ENCODE peak calls at places on chromosomes 13 and 19, in ten cellular contexts. X is effector memory CD4-positive, alpha-beta T cell; A is testis; Z is esophagus squamous epithelium; L is CD8-positive, alpha-beta memory T cell; O is body of pancreas; J is AG04450; M is CD8-positive, alpha-beta T cell; K is K562; V is neuronal stem cell. Y is an unnamed sample.

GRCh38 chr13:100526299-100527030 is 62.1 kb downstream of the GGACT start:
- DNase-seq in X (no peak), A (no peak), Z (no peak), L (no peak), O (no peak), J (no peak), M (no peak), K (no peak), V (no peak), Y (no peak)

GRCh38 chr13:26051231-26052135 is at the start of gene SHISA2:
- DNase-seq in X (peak), A (peak), Z (no peak), L (no peak), O (peak), J (no peak), M (no peak), K (no peak), V (peak), Y (peak)

GRCh38 chr13:73598021-73598712 is 536.0 kb downstream of the KLF12 start:
- DNase-seq in X (no peak), A (no peak), Z (no peak), L (no peak), O (no peak), J (peak), M (no peak), K (no peak), V (no peak), Y (no peak)

GRCh38 chr13:72122661-72123060 is 255.7 kb upstream of the DACH1 start:
- DNase-seq in X (no peak), A (no peak), Z (no peak), L (no peak), O (no peak), J (no peak), M (no peak), K (no peak), V (no peak), Y (no peak)

GRCh38 chr13:75587679-75588078 is 38.1 kb downstream of the UCHL3 start:
- DNase-seq in X (no peak), A (no peak), Z (no peak), L (no peak), O (no peak), J (no peak), M (no peak), K (no peak), V (no peak), Y (no peak)

GRCh38 chr19:19865750-19866598 is at the start of gene ZNF253:
- DNase-seq in X (peak), A (peak), Z (peak), L (peak), O (peak), J (peak), M (peak), K (peak), V (peak), Y (peak)

GRCh38 chr13:25468330-25469178 is 96.8 kb downstream of the ATP8A2 start:
- DNase-seq in X (no peak), A (peak), Z (no peak), L (no peak), O (no peak), J (no peak), M (no peak), K (peak), V (peak), Y (no peak)

GRCh38 chr13:60765700-60766411 is 368.8 kb downstream of the TDRD3 start:
- DNase-seq in X (no peak), A (no peak), Z (no peak), L (no peak), O (peak), J (no peak), M (no peak), K (no peak), V (no peak), Y (no peak)

GRCh38 chr19:8194528-8195275 is 14.5 kb upstream of the CERS4 start:
- DNase-seq in X (peak), A (no peak), Z (no peak), L (peak), O (no peak), J (no peak), M (peak), K (no peak), V (no peak), Y (no peak)

GRCh38 chr19:35107541-35107939 is 8.1 kb upstream of the FXYD3 start:
- DNase-seq in X (no peak), A (no peak), Z (no peak), L (no peak), O (peak), J (no peak), M (no peak), K (peak), V (no peak), Y (no peak)

GRCh38 chr19:43318203-43318602 is 35.3 kb upstream of the CD177 start:
- DNase-seq in X (no peak), A (no peak), Z (no peak), L (no peak), O (no peak), J (no peak), M (no peak), K (no peak), V (no peak), Y (no peak)

GRCh38 chr13:21639604-21640003 is 31.3 kb upstream of the FGF9 start:
- DNase-seq in X (no peak), A (no peak), Z (no peak), L (no peak), O (no peak), J (no peak), M (no peak), K (no peak), V (peak), Y (no peak)

GRCh38 chr13:74202129-74202528 is 67.9 kb upstream of the KLF12 start:
- DNase-seq in X (no peak), A (no peak), Z (no peak), L (no peak), O (no peak), J (no peak), M (no peak), K (no peak), V (no peak), Y (no peak)

GRCh38 chr19:32800757-32801156 is 68.8 kb downstream of the SLC7A9 start:
- DNase-seq in X (no peak), A (no peak), Z (no peak), L (no peak), O (no peak), J (no peak), M (no peak), K (no peak), V (no peak), Y (no peak)

GRCh38 chr19:48619692-48620565 is 623 bp downstream of the SPHK2 start:
- DNase-seq in X (no peak), A (no peak), Z (no peak), L (no peak), O (no peak), J (no peak), M (no peak), K (no peak), V (no peak), Y (no peak)

GRCh38 chr19:4149518-4150288 is 3.7 kb upstream of the CREB3L3 start:
- DNase-seq in X (no peak), A (peak), Z (no peak), L (no peak), O (no peak), J (no peak), M (no peak), K (no peak), V (no peak), Y (no peak)

GRCh38 chr13:98475521-98475920 is 101.4 kb downstream of the STK24 start:
- DNase-seq in X (no peak), A (no peak), Z (no peak), L (no peak), O (no peak), J (no peak), M (no peak), K (peak), V (peak), Y (no peak)

GRCh38 chr19:45171211-45171623 is 6.8 kb downstream of the TRAPPC6A start:
- DNase-seq in X (peak), A (no peak), Z (no peak), L (no peak), O (no peak), J (no peak), M (peak), K (no peak), V (no peak), Y (no peak)

GRCh38 chr13:112696001-112696868 is 6.4 kb downstream of the ATP11A start:
- DNase-seq in X (no peak), A (no peak), Z (no peak), L (no peak), O (no peak), J (no peak), M (no peak), K (no peak), V (no peak), Y (peak)

GRCh38 chr19:57817976-57818375 is 3.3 kb upstream of the ZNF552 start:
- DNase-seq in X (no peak), A (no peak), Z (no peak), L (no peak), O (no peak), J (no peak), M (no peak), K (no peak), V (no peak), Y (no peak)

GRCh38 chr13:43848250-43848649 is 31.3 kb downstream of the CCDC122 start:
- DNase-seq in X (no peak), A (no peak), Z (no peak), L (no peak), O (no peak), J (peak), M (no peak), K (no peak), V (no peak), Y (no peak)

GRCh38 chr13:32838985-32839384 is 177.2 kb upstream of the KL start:
- DNase-seq in X (no peak), A (no peak), Z (no peak), L (no peak), O (peak), J (no peak), M (no peak), K (no peak), V (no peak), Y (no peak)
- H3K27ac ChIP-seq in X (no peak), A (no peak), Z (no peak), L (no peak), O (peak), J (no peak), M (no peak), K (no peak), V (no peak), Y (peak)

GRCh38 chr13:40126301-40127085 is 471.0 kb downstream of the COG6 start:
- DNase-seq in X (no peak), A (no peak), Z (no peak), L (no peak), O (no peak), J (no peak), M (no peak), K (no peak), V (no peak), Y (no peak)
- H3K27ac ChIP-seq in X (no peak), A (no peak), Z (no peak), L (no peak), O (no peak), J (no peak), M (no peak), K (no peak), V (no peak), Y (no peak)

DNA sequence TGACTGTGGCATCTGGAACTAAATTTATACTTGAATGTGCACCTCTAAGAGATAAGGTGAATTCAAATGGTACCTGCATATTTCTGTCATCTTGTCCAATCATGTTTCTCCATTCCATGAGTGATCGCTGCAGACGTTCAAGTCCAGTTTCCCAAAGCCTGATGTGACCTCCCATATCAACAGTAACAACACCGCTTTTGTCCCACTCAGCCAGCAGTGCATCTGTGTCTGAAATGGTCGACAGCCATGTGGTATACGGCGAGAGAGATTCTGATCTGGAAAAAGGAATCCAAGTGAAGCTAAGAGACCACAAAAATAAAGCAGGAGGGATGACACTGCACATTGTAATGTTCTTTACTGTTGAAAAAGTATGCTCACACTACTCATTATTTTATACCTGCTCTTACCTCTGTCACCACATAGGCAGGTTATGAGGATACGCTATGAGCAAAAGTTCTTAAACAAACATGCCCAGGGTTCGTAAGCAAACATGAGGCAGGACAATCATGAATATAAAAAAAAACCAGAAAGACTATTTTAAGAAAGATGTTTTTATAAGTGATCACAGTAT is 213.6 kb downstream of the RGCC start:
- DNase-seq in X (no peak), A (no peak), Z (no peak), L (no peak), O (no peak), J (no peak), M (no peak), K (no peak), V (no peak), Y (no peak)
- H3K27ac ChIP-seq in X (no peak), A (no peak), Z (no peak), L (no peak), O (no peak), J (no peak), M (no peak), K (no peak), V (no peak), Y (no peak)

GRCh38 chr19:5959260-5960004 is 18.5 kb downstream of the RANBP3 start:
- DNase-seq in X (no peak), A (no peak), Z (no peak), L (no peak), O (no peak), J (no peak), M (no peak), K (no peak), V (no peak), Y (peak)
- H3K27ac ChIP-seq in X (peak), A (no peak), Z (peak), L (no peak), O (peak), J (no peak), M (no peak), K (no peak), V (no peak), Y (no peak)

GRCh38 chr19:2087621-2088100 is 8.5 kb downstream of the MOB3A start:
- DNase-seq in X (no peak), A (no peak), Z (no peak), L (peak), O (no peak), J (no peak), M (no peak), K (no peak), V (no peak), Y (no peak)
- H3K27ac ChIP-seq in X (peak), A (no peak), Z (peak), L (peak), O (peak), J (no peak), M (peak), K (peak), V (no peak), Y (no peak)

DNA sequence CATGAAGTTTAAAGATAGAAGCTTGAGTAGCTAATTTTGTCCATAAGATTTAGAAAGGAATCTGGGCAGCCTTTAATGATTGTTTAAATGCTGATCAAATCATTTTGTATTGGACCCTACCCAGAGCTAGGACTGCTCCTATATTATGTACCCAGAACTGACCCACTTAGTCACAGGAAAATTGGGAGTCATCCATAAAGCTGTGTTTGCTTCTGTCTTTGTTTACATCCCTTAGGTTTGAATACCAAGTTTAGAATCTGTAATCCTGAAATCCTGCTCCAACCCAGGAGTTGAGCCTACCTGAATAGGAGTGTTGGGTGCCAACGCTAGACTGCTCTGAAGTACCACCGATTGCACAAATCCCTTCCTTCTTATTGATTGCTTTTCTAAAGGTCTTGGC is 23.8 kb downstream of the LCP1 start:
- DNase-seq in X (no peak), A (no peak), Z (no peak), L (no peak), O (no peak), J (no peak), M (no peak), K (no peak), V (no peak), Y (no peak)
- H3K27ac ChIP-seq in X (no peak), A (no peak), Z (no peak), L (no peak), O (no peak), J (no peak), M (no peak), K (no peak), V (no peak), Y (no peak)

DNA sequence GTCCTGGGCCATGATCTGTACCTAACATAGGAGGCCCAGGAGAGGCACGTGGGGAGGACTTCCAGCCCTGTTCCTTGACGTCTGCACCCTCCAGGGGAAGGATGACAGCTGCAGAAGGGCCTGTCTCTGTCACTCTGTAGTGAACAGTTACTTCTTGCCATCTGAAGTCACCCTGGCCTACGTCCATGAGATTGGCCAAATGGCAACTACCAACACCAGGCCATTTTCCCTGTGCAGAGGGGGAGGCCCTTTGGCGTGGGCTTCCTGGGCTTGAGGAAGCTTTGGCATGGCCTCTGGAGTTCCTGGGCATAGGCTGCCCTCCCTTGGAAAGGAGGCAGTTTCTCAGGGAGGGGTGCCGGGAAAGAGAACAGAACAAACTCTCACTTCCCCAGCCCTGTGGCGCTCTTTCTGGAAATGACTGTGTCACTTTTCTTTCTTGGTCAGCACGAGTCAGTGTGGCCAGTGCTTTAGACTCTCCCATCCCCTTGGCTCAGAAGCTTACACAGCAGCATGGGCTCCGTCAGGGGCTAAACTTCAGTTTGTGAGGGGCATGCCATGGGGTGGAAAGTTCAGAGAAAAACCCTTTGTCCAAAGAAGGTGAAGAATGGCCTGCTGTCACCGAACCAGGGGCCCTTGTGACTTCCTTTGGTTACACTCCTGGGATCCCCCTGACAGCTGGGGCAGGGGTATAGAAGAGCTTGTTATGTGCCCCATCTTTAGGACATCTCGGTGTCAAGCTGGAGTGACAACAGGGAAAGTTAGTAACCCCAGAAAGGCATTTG is 5.3 kb downstream of the CARM1 start:
- DNase-seq in X (no peak), A (no peak), Z (no peak), L (no peak), O (peak), J (no peak), M (no peak), K (no peak), V (no peak), Y (no peak)
- H3K27ac ChIP-seq in X (no peak), A (peak), Z (peak), L (no peak), O (peak), J (no peak), M (no peak), K (peak), V (no peak), Y (no peak)

GRCh38 chr19:47330466-47330869 is 1.5 kb upstream of the C5AR2 start:
- DNase-seq in X (no peak), A (no peak), Z (no peak), L (no peak), O (no peak), J (peak), M (no peak), K (no peak), V (no peak), Y (no peak)
- H3K27ac ChIP-seq in X (no peak), A (no peak), Z (peak), L (peak), O (no peak), J (peak), M (no peak), K (peak), V (no peak), Y (no peak)

GRCh38 chr13:111202745-111203144 is 87.6 kb downstream of the ARHGEF7 start:
- DNase-seq in X (no peak), A (peak), Z (no peak), L (no peak), O (no peak), J (no peak), M (no peak), K (peak), V (no peak), Y (no peak)
- H3K27ac ChIP-seq in X (no peak), A (no peak), Z (peak), L (no peak), O (no peak), J (no peak), M (no peak), K (no peak), V (no peak), Y (no peak)

GRCh38 chr19:29076161-29076560 is 136.8 kb downstream of the UQCRFS1 start:
- DNase-seq in X (no peak), A (no peak), Z (no peak), L (no peak), O (no peak), J (no peak), M (no peak), K (no peak), V (no peak), Y (no peak)

GRCh38 chr19:29074579-29074978 is 138.4 kb downstream of the UQCRFS1 start:
- DNase-seq in X (no peak), A (no peak), Z (no peak), L (no peak), O (no peak), J (no peak), M (no peak), K (no peak), V (no peak), Y (no peak)

GRCh38 chr19:29079331-29079730 is 133.6 kb downstream of the UQCRFS1 start:
- DNase-seq in X (no peak), A (no peak), Z (no peak), L (no peak), O (no peak), J (no peak), M (no peak), K (no peak), V (peak), Y (no peak)

GRCh38 chr19:29076963-29077362 is 136.0 kb downstream of the UQCRFS1 start:
- DNase-seq in X (no peak), A (no peak), Z (no peak), L (no peak), O (no peak), J (no peak), M (no peak), K (no peak), V (no peak), Y (no peak)

DNA sequence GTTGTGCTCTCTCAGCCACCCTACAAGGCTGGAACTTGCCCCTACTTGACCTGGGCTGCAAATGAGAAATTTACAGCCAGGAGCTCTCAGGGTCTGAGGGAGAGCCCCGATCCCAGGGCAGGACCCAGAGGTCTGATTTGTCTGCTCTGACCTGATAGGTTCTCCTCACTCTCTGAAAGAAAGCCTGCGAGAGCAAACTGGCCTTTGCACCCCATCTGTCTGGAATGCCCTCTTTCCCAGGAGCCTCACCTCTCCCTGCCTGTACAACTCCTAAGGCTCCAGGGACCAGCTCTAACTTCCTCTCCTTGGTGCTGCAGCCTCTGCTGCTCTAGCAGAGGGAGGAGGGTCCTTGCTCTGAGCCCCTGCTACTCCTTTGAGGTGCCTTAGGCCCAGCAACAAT is 137.8 kb downstream of the UQCRFS1 start:
- DNase-seq in X (no peak), A (no peak), Z (no peak), L (no peak), O (no peak), J (no peak), M (no peak), K (no peak), V (no peak), Y (no peak)
- H3K27ac ChIP-seq in X (no peak), A (no peak), Z (no peak), L (no peak), O (no peak), J (no peak), M (no peak), K (no peak), V (no peak), Y (no peak)